ENCODE peak calls at places on chromosomes 2 and 18, in seven cellular contexts. T, R, O, N, C, A and P are unnamed samples.

GRCh38 chr2:108613261-108614042 is 79.2 kb downstream of the LIMS1 start:
- DNase-seq in T (no peak), R (no peak), O (peak; percentile 20), N (no peak), C (no peak), A (no peak), P (no peak)

GRCh38 chr2:53911434-53912189 is 51.8 kb upstream of the GPR75 start:
- DNase-seq in T (peak; percentile 4), R (no peak), O (no peak), N (no peak), C (no peak), A (no peak), P (peak; percentile 3)

GRCh38 chr18:75207298-75208054 is 1.5 kb downstream of the PTGR3 start:
- DNase-seq in T (peak; percentile 64), R (no peak), O (no peak), N (no peak), C (peak; percentile 41), A (no peak), P (peak; percentile 11)

GRCh38 chr2:119085613-119086012 is 72.9 kb downstream of the C1QL2 start:
- DNase-seq in T (no peak), R (no peak), O (no peak), N (no peak), C (peak; percentile 8), A (no peak), P (no peak)

GRCh38 chr2:38440655-38441054 is 63.6 kb upstream of the ATL2 start:
- DNase-seq in T (no peak), R (no peak), O (no peak), N (no peak), C (peak; percentile 72), A (no peak), P (peak; percentile 91)

GRCh38 chr2:74261204-74261864 is 62.9 kb downstream of the MTHFD2 start:
- DNase-seq in T (peak; percentile 12), R (peak; percentile 76), O (peak; percentile 31), N (no peak), C (peak; percentile 17), A (no peak), P (peak; percentile 93)

GRCh38 chr18:48813833-48814489 is 136.8 kb downstream of the SMAD7 start:
- DNase-seq in T (no peak), R (no peak), O (no peak), N (no peak), C (peak; percentile 70), A (peak; percentile 59), P (peak; percentile 95)

GRCh38 chr18:32930695-32931301 is 158.0 kb upstream of the KLHL14 start:
- DNase-seq in T (peak; percentile 70), R (no peak), O (peak; percentile 59), N (no peak), C (peak; percentile 21), A (no peak), P (peak; percentile 52)

GRCh38 chr2:28342081-28342967 is 50.3 kb upstream of the FOSL2 start:
- DNase-seq in T (peak; percentile 95), R (no peak), O (no peak), N (no peak), C (no peak), A (no peak), P (no peak)

GRCh38 chr2:31558401-31559295 is 22.1 kb downstream of the SRD5A2 start:
- DNase-seq in T (peak; percentile 7), R (no peak), O (no peak), N (no peak), C (no peak), A (no peak), P (no peak)

GRCh38 chr2:50661682-50662081 is 370.2 kb downstream of the NRXN1 start:
- DNase-seq in T (no peak), R (no peak), O (no peak), N (no peak), C (no peak), A (no peak), P (no peak)

GRCh38 chr2:172109256-172109655 is 6.6 kb upstream of the DLX2 start:
- DNase-seq in T (no peak), R (no peak), O (no peak), N (no peak), C (no peak), A (no peak), P (peak; percentile 39)

GRCh38 chr18:61612517-61612916 is 279.3 kb downstream of the CDH20 start:
- DNase-seq in T (no peak), R (no peak), O (no peak), N (no peak), C (peak; percentile 20), A (no peak), P (peak; percentile 48)

GRCh38 chr18:22503803-22504202 is 86.1 kb upstream of the CTAGE1 start:
- DNase-seq in T (no peak), R (no peak), O (no peak), N (no peak), C (no peak), A (no peak), P (no peak)

GRCh38 chr2:119766944-119767343 is 7.2 kb downstream of the PTPN4 start:
- DNase-seq in T (no peak), R (no peak), O (no peak), N (no peak), C (no peak), A (no peak), P (peak; percentile 30)

GRCh38 chr2:88831792-88832248 is 140.3 kb downstream of the RPIA start:
- DNase-seq in T (peak; percentile 6), R (peak; percentile 90), O (no peak), N (no peak), C (peak; percentile 51), A (peak; percentile 63), P (peak; percentile 92)

GRCh38 chr2:70939847-70940580 is 4.3 kb downstream of the ATP6V1B1 start:
- DNase-seq in T (no peak), R (no peak), O (no peak), N (no peak), C (no peak), A (peak; percentile 35), P (no peak)

GRCh38 chr2:128710770-128711169 is 392.1 kb upstream of the HS6ST1 start:
- DNase-seq in T (no peak), R (no peak), O (no peak), N (no peak), C (no peak), A (no peak), P (no peak)

GRCh38 chr2:178005756-178006155 is 66.8 kb downstream of the PDE11A start:
- DNase-seq in T (no peak), R (no peak), O (no peak), N (no peak), C (no peak), A (no peak), P (no peak)

GRCh38 chr2:237213325-237214040 is 127.8 kb downstream of the COPS8 start:
- DNase-seq in T (peak; percentile 89), R (no peak), O (no peak), N (no peak), C (no peak), A (no peak), P (peak; percentile 44)

GRCh38 chr2:167937403-167937802 is 310.0 kb downstream of the STK39 start:
- DNase-seq in T (no peak), R (no peak), O (no peak), N (no peak), C (no peak), A (no peak), P (no peak)

GRCh38 chr2:85649201-85650190 is 18.5 kb downstream of the SFTPB start:
- DNase-seq in T (no peak), R (no peak), O (no peak), N (no peak), C (no peak), A (no peak), P (no peak)

GRCh38 chr2:38835990-38836389 is 39.7 kb downstream of the DHX57 start:
- DNase-seq in T (no peak), R (no peak), O (no peak), N (no peak), C (no peak), A (no peak), P (no peak)

GRCh38 chr18:5527603-5528002 is 16.2 kb downstream of the EPB41L3 start:
- DNase-seq in T (peak; percentile 89), R (no peak), O (no peak), N (no peak), C (peak; percentile 56), A (no peak), P (no peak)

GRCh38 chr2:241848761-241849615 is 9.7 kb downstream of the PDCD1 start:
- DNase-seq in T (no peak), R (no peak), O (no peak), N (no peak), C (no peak), A (peak; percentile 57), P (no peak)

GRCh38 chr2:9631976-9632700 is 1.3 kb upstream of the YWHAQ start:
- DNase-seq in T (no peak), R (no peak), O (peak; percentile 49), N (no peak), C (no peak), A (no peak), P (peak; percentile 66)

GRCh38 chr2:169504651-169505050 is 4.9 kb upstream of the KLHL41 start:
- DNase-seq in T (no peak), R (no peak), O (no peak), N (no peak), C (no peak), A (no peak), P (no peak)

GRCh38 chr2:19801367-19802087 is 100.3 kb downstream of the TTC32 start:
- DNase-seq in T (peak; percentile 98), R (no peak), O (no peak), N (no peak), C (no peak), A (no peak), P (no peak)

GRCh38 chr18:997499-997898 is 92.8 kb downstream of the ADCYAP1 start:
- DNase-seq in T (no peak), R (no peak), O (no peak), N (no peak), C (no peak), A (no peak), P (no peak)

GRCh38 chr2:165224941-165225340 is 14.3 kb upstream of the SCN2A start:
- DNase-seq in T (no peak), R (no peak), O (no peak), N (no peak), C (no peak), A (no peak), P (no peak)

GRCh38 chr2:194495046-194495445 is 1162.0 kb upstream of the SLC39A10 start:
- DNase-seq in T (no peak), R (no peak), O (no peak), N (no peak), C (no peak), A (no peak), P (no peak)

GRCh38 chr18:46294751-46295150 is 190.6 kb downstream of the HAUS1 start:
- DNase-seq in T (no peak), R (no peak), O (no peak), N (no peak), C (no peak), A (no peak), P (no peak)

GRCh38 chr2:240138275-240138984 is 2.0 kb downstream of the OTOS start:
- DNase-seq in T (no peak), R (no peak), O (no peak), N (no peak), C (no peak), A (no peak), P (no peak)

GRCh38 chr2:72815655-72816268 is 10.1 kb downstream of the EXOC6B start:
- DNase-seq in T (no peak), R (peak; percentile 69), O (no peak), N (no peak), C (no peak), A (no peak), P (peak; percentile 81)

GRCh38 chr2:181456660-181457120 is 496 bp upstream of the ITGA4 start:
- DNase-seq in T (no peak), R (peak; percentile 41), O (no peak), N (peak; percentile 34), C (peak; percentile 63), A (peak; percentile 84), P (peak; percentile 57)

GRCh38 chr2:26556309-26557243 is 78.7 kb upstream of the OTOF start:
- DNase-seq in T (no peak), R (no peak), O (peak; percentile 24), N (no peak), C (no peak), A (no peak), P (no peak)

GRCh38 chr2:75960134-75961009 is 249.7 kb upstream of the GCFC2 start:
- DNase-seq in T (no peak), R (no peak), O (no peak), N (no peak), C (no peak), A (no peak), P (peak; percentile 69)

GRCh38 chr2:20525041-20526035 is 78.5 kb downstream of the RHOB start:
- DNase-seq in T (peak; percentile 58), R (no peak), O (no peak), N (no peak), C (no peak), A (no peak), P (peak; percentile 50)